ENCODE peak calls at places on chromosomes 16 and 17, in five cellular contexts. H, R, S, A and M are unnamed samples.

GRCh38 chr17:13415877-13416416 is 185.8 kb downstream of the HS3ST3A1 start:
- DNase-seq in H (no peak), R (peak), S (no peak), A (peak), M (peak)

GRCh38 chr16:67279296-67280089 is at the start of gene PLEKHG4:
- DNase-seq in H (peak), R (peak), S (peak), A (peak), M (peak)

GRCh38 chr17:9973689-9974459 is 68.8 kb upstream of the RCVRN start:
- DNase-seq in H (no peak), R (peak), S (no peak), A (peak), M (no peak)

GRCh38 chr16:76106647-76107046 is 170.6 kb upstream of the CNTNAP4 start:
- DNase-seq in H (no peak), R (no peak), S (no peak), A (no peak), M (no peak)

GRCh38 chr16:89658221-89658879 is 714 bp downstream of the SPATA33 start:
- DNase-seq in H (no peak), R (no peak), S (peak), A (no peak), M (no peak)

GRCh38 chr16:85151603-85152413 is 39.5 kb upstream of the CIBAR2 start:
- DNase-seq in H (peak), R (no peak), S (no peak), A (peak), M (no peak)

GRCh38 chr17:17151055-17151454 is 55.1 kb downstream of the PLD6 start:
- DNase-seq in H (peak), R (no peak), S (no peak), A (peak), M (no peak)

GRCh38 chr16:87554754-87555427 is 47.4 kb upstream of the JPH3 start:
- DNase-seq in H (no peak), R (peak), S (no peak), A (no peak), M (no peak)

GRCh38 chr17:82153745-82154375 is 55.8 kb upstream of the FASN start:
- DNase-seq in H (peak), R (peak), S (peak), A (peak), M (peak)

GRCh38 chr17:57599271-57600045 is 145.6 kb downstream of the CCDC182 start:
- DNase-seq in H (no peak), R (no peak), S (peak), A (no peak), M (no peak)

GRCh38 chr17:77106874-77107358 is 33.9 kb upstream of the SEC14L1 start:
- DNase-seq in H (no peak), R (no peak), S (peak), A (no peak), M (no peak)

GRCh38 chr17:63925615-63926014 is 6.5 kb downstream of the CD79B start:
- DNase-seq in H (no peak), R (no peak), S (peak), A (no peak), M (no peak)

GRCh38 chr17:17269926-17270773 is 10.9 kb downstream of the COPS3 start:
- DNase-seq in H (peak), R (peak), S (peak), A (no peak), M (no peak)

GRCh38 chr17:66655861-66656260 is 179.1 kb upstream of the CACNG5 start:
- DNase-seq in H (peak), R (no peak), S (no peak), A (peak), M (no peak)

GRCh38 chr17:27353469-27354050 is 59.6 kb downstream of the WSB1 start:
- DNase-seq in H (peak), R (peak), S (peak), A (peak), M (peak)

GRCh38 chr17:27356091-27356705 is 62.3 kb downstream of the WSB1 start:
- DNase-seq in H (no peak), R (no peak), S (no peak), A (no peak), M (no peak)

GRCh38 chr17:27354051-27354490 is 60.2 kb downstream of the WSB1 start:
- DNase-seq in H (no peak), R (no peak), S (no peak), A (no peak), M (no peak)

GRCh38 chr17:27355419-27355818 is 61.5 kb downstream of the WSB1 start:
- DNase-seq in H (no peak), R (no peak), S (no peak), A (no peak), M (no peak)

DNA sequence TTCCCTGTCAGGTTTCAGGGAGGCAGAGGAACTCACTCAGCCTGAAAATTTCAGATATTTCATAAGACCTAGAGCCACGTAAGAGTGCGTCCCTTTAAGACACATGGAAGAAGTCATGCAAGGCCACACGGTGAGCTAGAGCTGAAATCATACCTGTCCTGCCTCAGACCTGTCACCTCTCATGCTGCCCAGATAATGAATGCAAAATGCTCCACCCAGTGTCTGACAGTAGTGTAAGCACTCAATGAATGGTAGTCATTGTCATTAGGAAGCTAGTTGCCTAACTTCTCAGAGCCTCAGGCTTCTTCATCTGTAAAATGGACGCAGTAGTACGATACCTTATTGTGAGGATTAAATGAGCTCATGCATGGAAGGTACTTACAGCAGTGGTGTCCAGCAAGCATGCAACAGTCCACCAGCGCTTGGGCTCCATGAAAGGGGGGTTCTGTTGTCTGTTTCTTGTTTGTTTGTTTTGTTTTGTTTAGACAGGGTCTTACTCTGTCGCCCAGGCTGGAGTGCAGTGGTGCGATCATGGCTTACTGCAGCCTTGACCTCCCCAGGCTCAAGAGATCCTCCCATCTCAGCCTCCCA is 60.7 kb downstream of the WSB1 start:
- DNase-seq in H (peak), R (peak), S (peak), A (no peak), M (peak)
- H3K4me3 ChIP-seq in H (peak), R (peak), S (peak), A (no peak), M (no peak)

DNA sequence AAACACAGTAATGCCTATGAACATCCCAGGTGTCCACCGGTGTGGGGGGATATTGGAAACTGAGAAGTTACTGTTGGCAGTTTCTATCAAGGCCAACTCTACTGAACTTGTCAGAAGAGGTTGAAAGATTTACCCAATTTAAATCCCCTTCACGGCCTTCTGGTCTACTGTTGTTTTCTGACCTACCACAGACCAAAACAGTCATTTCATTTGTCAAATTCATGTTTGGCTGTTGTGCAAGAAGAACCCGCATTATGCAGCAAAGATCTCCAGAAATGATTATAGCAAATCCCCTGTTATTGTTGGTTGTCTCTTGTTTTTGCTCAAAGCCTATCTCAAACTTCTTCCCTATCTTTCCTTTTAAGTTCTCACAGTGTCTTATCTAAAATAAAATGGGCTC is 73.1 kb upstream of the MAF start:
- DNase-seq in H (no peak), R (no peak), S (no peak), A (no peak), M (no peak)
- H3K4me3 ChIP-seq in H (no peak), R (no peak), S (no peak), A (no peak), M (no peak)

GRCh38 chr17:40110026-40110425 is 9.6 kb upstream of the NR1D1 start:
- DNase-seq in H (no peak), R (no peak), S (no peak), A (no peak), M (no peak)

GRCh38 chr17:40110457-40110856 is 10.1 kb upstream of the NR1D1 start:
- DNase-seq in H (no peak), R (no peak), S (no peak), A (no peak), M (no peak)

GRCh38 chr17:40112191-40112590 is 9.6 kb upstream of the MSL1 start:
- DNase-seq in H (no peak), R (no peak), S (no peak), A (no peak), M (no peak)

GRCh38 chr17:40112718-40113109 is 9.1 kb upstream of the MSL1 start:
- DNase-seq in H (no peak), R (no peak), S (no peak), A (no peak), M (no peak)

DNA sequence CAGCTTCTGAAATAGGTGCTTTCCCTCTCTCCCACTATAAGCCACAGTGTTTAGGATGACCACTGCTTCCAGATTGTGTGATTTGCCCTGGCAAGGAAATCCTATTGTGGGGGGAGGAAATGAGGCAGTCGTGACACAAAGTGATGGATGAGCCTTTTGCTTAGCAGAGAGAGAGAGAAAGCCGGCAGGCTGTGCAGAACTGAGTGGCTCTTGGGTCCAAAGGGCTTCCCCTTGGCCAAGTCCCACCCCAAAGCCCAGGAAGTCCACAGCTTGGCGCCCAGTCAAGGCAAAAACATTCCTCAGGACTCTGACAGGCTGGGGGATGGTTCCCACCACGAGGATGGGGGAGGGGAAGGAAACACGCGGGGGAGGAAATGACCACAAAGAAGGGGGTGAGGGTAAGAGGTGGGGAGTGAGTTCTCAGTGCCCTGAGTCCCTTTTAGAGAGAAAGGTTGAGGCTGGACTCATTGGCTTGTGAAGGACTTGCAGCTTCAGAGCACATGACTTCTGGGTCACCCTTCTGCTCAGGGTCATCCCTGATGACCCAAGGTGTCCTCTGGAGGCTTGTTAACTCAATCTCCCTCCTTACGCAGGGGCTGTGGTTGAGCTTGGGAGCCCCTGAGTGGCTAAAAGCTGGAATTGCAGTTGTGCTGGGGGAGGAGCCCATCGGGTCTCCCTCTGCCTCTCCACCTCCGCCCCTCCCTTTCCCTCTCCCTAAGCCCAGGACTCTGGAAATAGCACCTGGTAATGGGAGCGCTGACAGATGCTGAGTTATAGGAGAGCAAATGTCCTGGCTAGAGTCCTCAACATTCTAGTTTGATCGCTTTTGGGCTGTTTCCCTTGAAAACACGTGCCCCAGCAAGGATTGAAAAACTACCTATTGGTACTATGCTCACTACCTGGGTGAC is 10.3 kb upstream of the MSL1 start:
- DNase-seq in H (peak), R (peak), S (peak), A (peak), M (peak)
- H3K4me3 ChIP-seq in H (no peak), R (peak), S (peak), A (peak), M (no peak)

DNA sequence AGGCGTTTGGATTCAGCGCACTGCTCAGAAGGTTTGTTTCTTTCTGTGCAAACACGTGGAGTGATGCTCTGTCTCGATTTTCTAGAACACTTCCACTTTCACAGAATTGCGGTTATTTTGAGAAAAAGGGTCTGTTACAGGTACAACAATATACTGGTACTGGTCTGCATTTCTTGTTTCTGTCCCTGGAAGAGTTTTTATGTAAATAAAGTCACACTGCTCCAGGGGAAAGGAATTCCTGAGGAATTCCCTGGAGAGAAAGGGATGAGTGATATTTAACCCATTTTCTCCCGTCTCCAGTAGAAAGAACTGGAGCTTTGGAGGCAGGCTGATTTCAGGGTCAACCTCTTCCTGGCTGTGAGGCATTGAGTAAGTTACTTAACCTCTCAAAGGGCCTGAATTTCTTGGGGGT is 16.2 kb upstream of the RMI2 start:
- DNase-seq in H (no peak), R (no peak), S (peak), A (no peak), M (no peak)
- H3K4me3 ChIP-seq in H (no peak), R (peak), S (peak), A (no peak), M (no peak)

GRCh38 chr16:22813946-22814325 is at the start of gene HS3ST2:
- DNase-seq in H (peak), R (no peak), S (no peak), A (no peak), M (no peak)

GRCh38 chr16:22815863-22816262 is 1.9 kb downstream of the HS3ST2 start:
- DNase-seq in H (no peak), R (no peak), S (no peak), A (no peak), M (no peak)

GRCh38 chr16:22816475-22816874 is 2.5 kb downstream of the HS3ST2 start:
- DNase-seq in H (peak), R (no peak), S (no peak), A (no peak), M (no peak)

GRCh38 chr16:22813223-22813945 is 578 bp upstream of the HS3ST2 start:
- DNase-seq in H (peak), R (peak), S (no peak), A (peak), M (no peak)

DNA sequence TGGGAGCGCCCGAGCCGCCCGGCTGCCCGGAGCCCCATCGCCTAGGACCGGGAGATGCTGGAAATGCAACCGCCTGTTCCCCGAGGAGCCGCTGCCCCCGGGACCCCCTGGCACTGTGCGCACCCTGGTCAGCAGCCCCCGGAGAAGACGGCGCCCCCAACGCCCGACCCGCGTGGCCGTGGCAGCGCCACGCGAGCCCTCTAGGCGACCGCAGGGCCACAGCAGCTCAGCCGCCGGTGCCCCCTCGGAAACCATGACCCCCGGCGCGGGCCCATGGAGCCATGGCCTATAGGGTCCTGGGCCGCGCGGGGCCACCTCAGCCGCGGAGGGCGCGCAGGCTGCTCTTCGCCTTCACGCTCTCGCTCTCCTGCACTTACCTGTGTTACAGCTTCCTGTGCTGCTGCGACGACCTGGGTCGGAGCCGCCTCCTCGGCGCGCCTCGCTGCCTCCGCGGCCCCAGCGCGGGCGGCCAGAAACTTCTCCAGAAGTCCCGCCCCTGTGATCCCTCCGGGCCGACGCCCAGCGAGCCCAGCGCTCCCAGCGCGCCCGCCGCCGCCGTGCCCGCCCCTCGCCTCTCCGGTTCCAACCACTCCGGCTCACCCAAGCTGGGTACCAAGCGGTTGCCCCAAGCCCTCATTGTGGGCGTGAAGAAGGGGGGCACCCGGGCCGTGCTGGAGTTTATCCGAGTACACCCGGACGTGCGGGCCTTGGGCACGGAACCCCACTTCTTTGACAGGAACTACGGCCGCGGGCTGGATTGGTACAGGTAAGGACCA is 556 bp downstream of the HS3ST2 start:
- DNase-seq in H (peak), R (no peak), S (no peak), A (no peak), M (no peak)
- H3K4me3 ChIP-seq in H (no peak), R (no peak), S (no peak), A (no peak), M (no peak)